ENCODE peak calls at places on chromosomes 4 and X, in six cellular contexts. One of them, this sample, is unnamed. For H3K9me3, the result is how much of the 10 kb centered on the place peaks cover.

GRCh38 chr4:14404730-14405129 is 597.6 kb upstream of the CPEB2 start:
- DNase-seq in heart right ventricle: no peak
- DNase-seq in uterus: no peak
- DNase-seq in stomach: no peak
- DNase-seq in AG04450: no peak
- DNase-seq in IMR-90: no peak
- DNase-seq in this sample: no peak

GRCh38 chrX:17039826-17040225 is 93.4 kb downstream of the REPS2 start:
- DNase-seq in heart right ventricle: no peak
- DNase-seq in uterus: no peak
- DNase-seq in stomach: no peak
- DNase-seq in AG04450: no peak
- DNase-seq in IMR-90: peak
- DNase-seq in this sample: no peak

GRCh38 chrX:154735695-154736393 is 15.0 kb downstream of the GAB3 start:
- DNase-seq in heart right ventricle: peak
- DNase-seq in uterus: peak
- DNase-seq in stomach: no peak
- DNase-seq in AG04450: peak
- DNase-seq in IMR-90: peak
- DNase-seq in this sample: no peak

GRCh38 chrX:134737061-134737460 is 78.8 kb upstream of the PLAC1 start:
- DNase-seq in heart right ventricle: no peak
- DNase-seq in uterus: peak
- DNase-seq in stomach: no peak
- DNase-seq in AG04450: no peak
- DNase-seq in IMR-90: peak
- DNase-seq in this sample: no peak

GRCh38 chr4:118352843-118353373 is at the start of gene PRSS12:
- DNase-seq in heart right ventricle: peak
- DNase-seq in uterus: peak
- DNase-seq in stomach: peak
- DNase-seq in AG04450: peak
- DNase-seq in IMR-90: peak
- DNase-seq in this sample: peak

GRCh38 chr4:105859233-105859632 is 36.0 kb upstream of the NPNT start:
- DNase-seq in heart right ventricle: no peak
- DNase-seq in uterus: no peak
- DNase-seq in stomach: no peak
- DNase-seq in AG04450: peak
- DNase-seq in IMR-90: peak
- DNase-seq in this sample: no peak

GRCh38 chr4:157128395-157128794 is 52.4 kb downstream of the GLRB start:
- DNase-seq in heart right ventricle: no peak
- DNase-seq in uterus: no peak
- DNase-seq in stomach: no peak
- DNase-seq in AG04450: peak
- DNase-seq in IMR-90: peak
- DNase-seq in this sample: no peak

GRCh38 chr4:108774809-108775530 is 12.1 kb upstream of the ETNPPL start:
- DNase-seq in heart right ventricle: peak
- DNase-seq in uterus: no peak
- DNase-seq in stomach: peak
- DNase-seq in AG04450: no peak
- DNase-seq in IMR-90: no peak
- DNase-seq in this sample: no peak

GRCh38 chr4:37528161-37528560 is 158.0 kb downstream of the RELL1 start:
- DNase-seq in heart right ventricle: no peak
- DNase-seq in uterus: no peak
- DNase-seq in stomach: peak
- DNase-seq in AG04450: no peak
- DNase-seq in IMR-90: no peak
- DNase-seq in this sample: no peak

GRCh38 chr4:155632314-155632713 is 34.3 kb upstream of the GUCY1A1 start:
- DNase-seq in heart right ventricle: no peak
- DNase-seq in uterus: no peak
- DNase-seq in stomach: no peak
- DNase-seq in AG04450: no peak
- DNase-seq in IMR-90: no peak
- DNase-seq in this sample: no peak

GRCh38 chr4:160652790-160653189 is 1511.0 kb downstream of the FSTL5 start:
- DNase-seq in heart right ventricle: no peak
- DNase-seq in uterus: no peak
- DNase-seq in stomach: no peak
- DNase-seq in AG04450: no peak
- DNase-seq in IMR-90: no peak
- DNase-seq in this sample: no peak

GRCh38 chrX:102042706-102043325 is 82.7 kb upstream of the TCEAL2 start:
- DNase-seq in heart right ventricle: no peak
- DNase-seq in uterus: no peak
- DNase-seq in stomach: no peak
- DNase-seq in AG04450: no peak
- DNase-seq in IMR-90: no peak
- DNase-seq in this sample: no peak

GRCh38 chrX:139213241-139213709 is 317.3 kb upstream of the F9 start:
- DNase-seq in heart right ventricle: no peak
- DNase-seq in uterus: no peak
- DNase-seq in stomach: no peak
- DNase-seq in AG04450: no peak
- DNase-seq in IMR-90: no peak
- DNase-seq in this sample: no peak

GRCh38 chrX:96407501-96407900 is 277.1 kb upstream of the DIAPH2 start:
- DNase-seq in heart right ventricle: no peak
- DNase-seq in uterus: no peak
- DNase-seq in stomach: no peak
- DNase-seq in AG04450: peak
- DNase-seq in IMR-90: peak
- DNase-seq in this sample: peak

GRCh38 chr4:142940614-142941013 is 94.5 kb upstream of the INPP4B start:
- DNase-seq in heart right ventricle: no peak
- DNase-seq in uterus: no peak
- DNase-seq in stomach: peak
- DNase-seq in AG04450: no peak
- DNase-seq in IMR-90: no peak
- DNase-seq in this sample: peak

GRCh38 chrX:259692-260355 is 21.4 kb upstream of the PLCXD1 start:
- DNase-seq in heart right ventricle: no peak
- DNase-seq in uterus: no peak
- DNase-seq in stomach: peak
- DNase-seq in AG04450: no peak
- DNase-seq in IMR-90: no peak
- DNase-seq in this sample: peak

GRCh38 chr4:88881227-88881569 is 175.8 kb downstream of the FAM13A start:
- DNase-seq in heart right ventricle: no peak
- DNase-seq in uterus: no peak
- DNase-seq in stomach: no peak
- DNase-seq in AG04450: no peak
- DNase-seq in IMR-90: no peak
- DNase-seq in this sample: no peak

GRCh38 chr4:138647433-138647832 is 368.1 kb upstream of the NOCT start:
- DNase-seq in heart right ventricle: no peak
- DNase-seq in uterus: no peak
- DNase-seq in stomach: no peak
- DNase-seq in AG04450: no peak
- DNase-seq in IMR-90: no peak
- DNase-seq in this sample: no peak

GRCh38 chr4:106301393-106302084 is 14.5 kb downstream of the TBCK start:
- DNase-seq in heart right ventricle: no peak
- DNase-seq in uterus: no peak
- DNase-seq in stomach: no peak
- DNase-seq in AG04450: no peak
- DNase-seq in IMR-90: peak
- DNase-seq in this sample: no peak

GRCh38 chr4:100284302-100284701 is 94.0 kb upstream of the DDIT4L start:
- DNase-seq in heart right ventricle: no peak
- DNase-seq in uterus: no peak
- DNase-seq in stomach: no peak
- DNase-seq in AG04450: no peak
- DNase-seq in IMR-90: no peak
- DNase-seq in this sample: no peak

GRCh38 chr4:100489316-100489715 is 28.5 kb downstream of the EMCN start:
- DNase-seq in heart right ventricle: no peak
- DNase-seq in uterus: no peak
- DNase-seq in stomach: no peak
- DNase-seq in AG04450: no peak
- DNase-seq in IMR-90: peak
- DNase-seq in this sample: no peak

GRCh38 chr4:113050361-113050760 is 908 bp downstream of the ANK2 start:
- DNase-seq in heart right ventricle: no peak
- DNase-seq in uterus: no peak
- DNase-seq in stomach: no peak
- DNase-seq in AG04450: no peak
- DNase-seq in IMR-90: no peak
- DNase-seq in this sample: no peak

DNA sequence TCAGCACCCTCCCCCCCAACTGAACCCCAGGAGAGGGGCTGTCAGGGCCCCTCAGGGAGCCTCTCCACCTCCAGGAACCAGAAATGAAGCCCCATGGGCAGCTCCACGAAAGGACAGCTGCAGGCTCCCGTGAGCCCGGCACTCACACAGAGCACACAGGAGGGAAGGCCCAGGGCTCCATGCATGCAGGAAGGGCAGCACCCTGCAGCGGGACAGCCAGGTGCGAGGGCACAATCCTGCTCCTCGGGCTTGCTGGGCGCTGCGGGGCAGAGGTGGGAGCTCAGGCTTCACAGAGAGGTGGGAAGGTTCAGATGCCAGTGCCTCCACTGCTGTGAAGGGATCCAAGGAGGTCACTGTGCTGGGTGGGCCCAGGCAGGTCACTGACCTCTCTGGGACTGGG is 90.0 kb downstream of the HMX1 start:
- DNase-seq in heart right ventricle: no peak
- DNase-seq in uterus: no peak
- DNase-seq in stomach: no peak
- DNase-seq in AG04450: no peak
- DNase-seq in IMR-90: no peak
- DNase-seq in this sample: no peak
- H3K9me3 ChIP-seq in heart right ventricle: under half
- H3K9me3 ChIP-seq in uterus: under half
- H3K9me3 ChIP-seq in stomach: under half
- H3K9me3 ChIP-seq in AG04450: half or more
- H3K9me3 ChIP-seq in IMR-90: under half
- H3K9me3 ChIP-seq in this sample: under half

GRCh38 chrX:149849787-149850186 is 31.2 kb upstream of the MAGEA8 start:
- DNase-seq in heart right ventricle: no peak
- DNase-seq in uterus: no peak
- DNase-seq in stomach: no peak
- DNase-seq in AG04450: no peak
- DNase-seq in IMR-90: no peak
- DNase-seq in this sample: no peak

GRCh38 chrX:149848855-149849254 is 32.1 kb upstream of the MAGEA8 start:
- DNase-seq in heart right ventricle: no peak
- DNase-seq in uterus: no peak
- DNase-seq in stomach: no peak
- DNase-seq in AG04450: no peak
- DNase-seq in IMR-90: no peak
- DNase-seq in this sample: no peak

GRCh38 chrX:149846789-149847188 is 34.2 kb upstream of the MAGEA8 start:
- DNase-seq in heart right ventricle: no peak
- DNase-seq in uterus: no peak
- DNase-seq in stomach: no peak
- DNase-seq in AG04450: no peak
- DNase-seq in IMR-90: no peak
- DNase-seq in this sample: no peak

GRCh38 chrX:149841929-149842328 is 39.1 kb upstream of the MAGEA8 start:
- DNase-seq in heart right ventricle: no peak
- DNase-seq in uterus: no peak
- DNase-seq in stomach: no peak
- DNase-seq in AG04450: no peak
- DNase-seq in IMR-90: no peak
- DNase-seq in this sample: no peak

DNA sequence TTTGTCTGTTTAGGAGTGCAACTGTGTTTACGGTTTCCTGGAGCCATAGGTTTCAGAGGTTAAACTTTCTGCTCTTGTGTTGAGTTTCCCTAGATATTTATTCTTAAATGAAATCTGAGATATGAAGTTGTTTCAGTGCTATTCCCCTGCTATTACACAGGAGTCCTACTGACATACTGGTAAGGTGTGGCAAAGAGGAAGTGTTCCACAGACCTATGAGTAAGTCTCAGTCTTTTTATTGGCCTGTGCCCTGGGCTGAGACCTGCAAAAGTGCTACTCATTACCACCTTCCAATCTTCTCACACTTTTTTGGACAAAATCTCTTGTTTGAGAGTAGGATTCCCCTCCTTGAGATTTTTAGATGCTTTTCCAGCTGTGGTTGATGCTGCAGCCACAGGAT is 35.6 kb upstream of the MAGEA8 start:
- DNase-seq in heart right ventricle: no peak
- DNase-seq in uterus: no peak
- DNase-seq in stomach: no peak
- DNase-seq in AG04450: no peak
- DNase-seq in IMR-90: no peak
- DNase-seq in this sample: no peak
- H3K9me3 ChIP-seq in heart right ventricle: under half
- H3K9me3 ChIP-seq in uterus: under half
- H3K9me3 ChIP-seq in stomach: under half
- H3K9me3 ChIP-seq in AG04450: under half
- H3K9me3 ChIP-seq in IMR-90: under half
- H3K9me3 ChIP-seq in this sample: under half

GRCh38 chr4:175092114-175092513 is 174.0 kb downstream of the ADAM29 start:
- DNase-seq in heart right ventricle: no peak
- DNase-seq in uterus: no peak
- DNase-seq in stomach: no peak
- DNase-seq in AG04450: no peak
- DNase-seq in IMR-90: no peak
- DNase-seq in this sample: no peak

GRCh38 chr4:175091649-175092048 is 173.5 kb downstream of the ADAM29 start:
- DNase-seq in heart right ventricle: no peak
- DNase-seq in uterus: no peak
- DNase-seq in stomach: no peak
- DNase-seq in AG04450: no peak
- DNase-seq in IMR-90: no peak
- DNase-seq in this sample: no peak

GRCh38 chr4:175087156-175087555 is 169.0 kb downstream of the ADAM29 start:
- DNase-seq in heart right ventricle: no peak
- DNase-seq in uterus: no peak
- DNase-seq in stomach: no peak
- DNase-seq in AG04450: no peak
- DNase-seq in IMR-90: no peak
- DNase-seq in this sample: no peak

DNA sequence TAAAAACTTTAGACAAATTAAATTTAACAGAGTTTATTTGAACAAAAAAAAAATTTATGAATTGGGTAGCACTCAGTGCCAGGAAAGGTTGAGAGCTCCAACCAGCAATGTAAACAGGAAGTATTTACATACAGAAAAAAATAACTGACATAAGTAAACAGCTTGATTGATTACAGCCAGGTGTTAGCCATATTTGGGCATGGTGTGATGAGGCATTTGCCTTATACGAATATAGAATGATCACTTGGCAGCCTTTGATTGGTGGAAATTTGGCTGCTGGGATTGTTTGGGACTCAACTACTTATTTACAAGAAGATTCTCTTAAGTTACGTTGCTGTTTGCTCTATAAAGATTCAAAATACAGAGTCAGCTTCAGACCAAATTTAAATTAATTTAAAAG is 172.0 kb downstream of the ADAM29 start:
- DNase-seq in heart right ventricle: no peak
- DNase-seq in uterus: no peak
- DNase-seq in stomach: no peak
- DNase-seq in AG04450: no peak
- DNase-seq in IMR-90: no peak
- DNase-seq in this sample: no peak
- H3K9me3 ChIP-seq in heart right ventricle: under half
- H3K9me3 ChIP-seq in uterus: under half
- H3K9me3 ChIP-seq in stomach: under half
- H3K9me3 ChIP-seq in AG04450: under half
- H3K9me3 ChIP-seq in IMR-90: under half
- H3K9me3 ChIP-seq in this sample: under half

GRCh38 chr4:579543-580175 is 3.6 kb upstream of the TMEM271 start:
- DNase-seq in heart right ventricle: no peak
- DNase-seq in uterus: no peak
- DNase-seq in stomach: no peak
- DNase-seq in AG04450: no peak
- DNase-seq in IMR-90: no peak
- DNase-seq in this sample: no peak
- H3K9me3 ChIP-seq in heart right ventricle: under half
- H3K9me3 ChIP-seq in uterus: under half
- H3K9me3 ChIP-seq in stomach: under half
- H3K9me3 ChIP-seq in AG04450: under half
- H3K9me3 ChIP-seq in IMR-90: under half
- H3K9me3 ChIP-seq in this sample: under half